ENCODE peak calls at places on chromosomes 3 and 15, in six cellular contexts. One of them, this sample, is unnamed.

GRCh38 chr3:183782576-183782975 is 42.8 kb downstream of the MAP6D1 start:
- DNase-seq in NCI-H1092 treated with DMSO at 0.1 percent for 48 hours: no peak
- DNase-seq in T-cell: no peak
- DNase-seq in NCI-H510A treated with DMSO at 0.1 percent for 48 hours: no peak
- DNase-seq in frontal cortex: no peak
- DNase-seq in LoVo: no peak
- DNase-seq in this sample: no peak

GRCh38 chr3:4531478-4532025 is 38.4 kb downstream of the ITPR1 start:
- DNase-seq in NCI-H510A treated with DMSO at 0.1 percent for 48 hours: no peak
- DNase-seq in LoVo: no peak
- DNase-seq in NCI-H1092 treated with DMSO at 0.1 percent for 48 hours: no peak
- DNase-seq in T-cell: no peak
- DNase-seq in frontal cortex: no peak
- DNase-seq in this sample: no peak

GRCh38 chr15:51708013-51708412 is 26.7 kb downstream of the SCG3 start:
- DNase-seq in frontal cortex: no peak
- DNase-seq in T-cell: no peak
- DNase-seq in NCI-H510A treated with DMSO at 0.1 percent for 48 hours: peak; percentile 71
- DNase-seq in NCI-H1092 treated with DMSO at 0.1 percent for 48 hours: peak; percentile 85
- DNase-seq in LoVo: no peak
- DNase-seq in this sample: no peak

GRCh38 chr15:89052474-89052873 is 35.8 kb upstream of the ABHD2 start:
- DNase-seq in frontal cortex: no peak
- DNase-seq in T-cell: no peak
- DNase-seq in LoVo: no peak
- DNase-seq in NCI-H1092 treated with DMSO at 0.1 percent for 48 hours: no peak
- DNase-seq in NCI-H510A treated with DMSO at 0.1 percent for 48 hours: no peak
- DNase-seq in this sample: no peak

GRCh38 chr3:72306800-72307341 is 521.9 kb upstream of the PROK2 start:
- DNase-seq in NCI-H1092 treated with DMSO at 0.1 percent for 48 hours: peak; percentile 89
- DNase-seq in NCI-H510A treated with DMSO at 0.1 percent for 48 hours: peak; percentile 85
- DNase-seq in T-cell: no peak
- DNase-seq in frontal cortex: no peak
- DNase-seq in LoVo: no peak
- DNase-seq in this sample: no peak

GRCh38 chr15:33910741-33911140 is 57.6 kb upstream of the CHRM5 start:
- DNase-seq in frontal cortex: no peak
- DNase-seq in NCI-H1092 treated with DMSO at 0.1 percent for 48 hours: no peak
- DNase-seq in LoVo: no peak
- DNase-seq in T-cell: no peak
- DNase-seq in NCI-H510A treated with DMSO at 0.1 percent for 48 hours: no peak
- DNase-seq in this sample: no peak

GRCh38 chr3:14587733-14588360 is 47.7 kb upstream of the GRIP2 start:
- DNase-seq in T-cell: no peak
- DNase-seq in NCI-H1092 treated with DMSO at 0.1 percent for 48 hours: no peak
- DNase-seq in NCI-H510A treated with DMSO at 0.1 percent for 48 hours: no peak
- DNase-seq in LoVo: peak; percentile 70
- DNase-seq in frontal cortex: no peak
- DNase-seq in this sample: no peak

GRCh38 chr15:62124176-62124952 is 40.7 kb downstream of the C2CD4B start:
- DNase-seq in LoVo: no peak
- DNase-seq in T-cell: no peak
- DNase-seq in NCI-H1092 treated with DMSO at 0.1 percent for 48 hours: peak; percentile 11
- DNase-seq in NCI-H510A treated with DMSO at 0.1 percent for 48 hours: peak; percentile 53
- DNase-seq in frontal cortex: no peak
- DNase-seq in this sample: no peak

GRCh38 chr3:15309662-15310335 is 22.6 kb downstream of the SH3BP5 start:
- DNase-seq in T-cell: no peak
- DNase-seq in LoVo: no peak
- DNase-seq in NCI-H510A treated with DMSO at 0.1 percent for 48 hours: no peak
- DNase-seq in frontal cortex: no peak
- DNase-seq in NCI-H1092 treated with DMSO at 0.1 percent for 48 hours: no peak
- DNase-seq in this sample: no peak

GRCh38 chr3:4754180-4755086 is 224.8 kb upstream of the BHLHE40 start:
- DNase-seq in T-cell: no peak
- DNase-seq in NCI-H1092 treated with DMSO at 0.1 percent for 48 hours: no peak
- DNase-seq in NCI-H510A treated with DMSO at 0.1 percent for 48 hours: no peak
- DNase-seq in LoVo: no peak
- DNase-seq in frontal cortex: no peak
- DNase-seq in this sample: no peak

GRCh38 chr3:16448691-16449090 is 64.8 kb downstream of the RFTN1 start:
- DNase-seq in NCI-H510A treated with DMSO at 0.1 percent for 48 hours: no peak
- DNase-seq in NCI-H1092 treated with DMSO at 0.1 percent for 48 hours: no peak
- DNase-seq in LoVo: no peak
- DNase-seq in T-cell: no peak
- DNase-seq in frontal cortex: no peak
- DNase-seq in this sample: no peak